ENCODE peak calls at places on chromosome X, in four cellular contexts. U is GM23248, E is MM.1S, V is fibroblast of lung. P is an unnamed sample.

GRCh38 chrX:20139966-20140365 is 1.7 kb downstream of the EIF1AX start:
- DNase-seq in V (peak; percentile 73), U (peak; percentile 90), E (no peak), P (no peak)

GRCh38 chrX:13697976-13698375 is 9.0 kb downstream of the RAB9A start:
- DNase-seq in E (no peak), V (no peak), U (no peak), P (no peak)

GRCh38 chrX:155747520-155747919 is 133.6 kb upstream of the VAMP7 start:
- DNase-seq in E (no peak), V (no peak), U (peak; percentile 8), P (no peak)

GRCh38 chrX:13825178-13825762 is 8.4 kb upstream of the GPM6B start:
- DNase-seq in E (no peak), V (no peak), U (no peak), P (no peak)

GRCh38 chrX:20056704-20057103 is 60.0 kb downstream of the MAP7D2 start:
- DNase-seq in U (no peak), V (peak; percentile 53), E (no peak), P (no peak)

GRCh38 chrX:46611658-46612362 is 38.2 kb downstream of the CHST7 start:
- DNase-seq in V (no peak), U (no peak), E (no peak), P (peak; percentile 67)

GRCh38 chrX:10579018-10579752 is 41.2 kb downstream of the MID1 start:
- DNase-seq in U (peak; percentile 74), V (peak; percentile 82), E (no peak), P (no peak)

GRCh38 chrX:141176586-141177451 is at the start of gene LDOC1:
- DNase-seq in V (peak; percentile 74), E (peak; percentile 76), U (peak; percentile 70), P (no peak)

GRCh38 chrX:116240446-116240845 is 69.9 kb downstream of the AGTR2 start:
- DNase-seq in E (no peak), U (no peak), V (peak; percentile 4), P (no peak)

GRCh38 chrX:110213183-110213582 is 104.7 kb downstream of the AMMECR1 start:
- DNase-seq in E (no peak), V (no peak), U (no peak), P (no peak)

GRCh38 chrX:43702079-43702524 is 46.0 kb downstream of the MAOA start:
- DNase-seq in V (no peak), E (no peak), U (no peak), P (no peak)
- H3K27ac ChIP-seq in V (no peak overlapping the region), E (no peak overlapping the region), U (no peak overlapping the region), P (no peak overlapping the region)

DNA sequence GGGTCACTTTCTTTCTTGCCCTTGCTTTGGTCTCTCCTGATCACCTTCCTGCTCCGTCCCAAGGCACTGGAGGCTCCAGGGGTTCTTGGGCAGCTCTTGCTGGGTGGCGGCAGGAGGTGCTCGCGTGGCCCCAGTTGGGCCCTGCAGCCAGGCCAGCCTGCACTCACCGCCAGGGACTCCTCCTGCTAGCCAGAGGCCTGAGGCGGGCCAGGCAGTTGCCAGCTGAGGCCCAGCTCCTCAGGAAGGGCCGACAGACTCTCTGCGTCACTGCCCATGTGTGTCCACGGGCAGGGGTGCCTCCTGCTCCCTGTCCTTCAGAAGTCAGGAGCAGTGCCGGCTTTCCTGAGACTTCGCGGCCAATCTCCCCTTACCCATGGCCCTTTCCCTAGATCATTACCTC is 9.3 kb downstream of the SUV39H1 start:
- DNase-seq in U (no peak), E (no peak), V (no peak), P (no peak)
- H3K36me3 ChIP-seq in U (no peaks in the 10 kb centered on the region), E (no peaks in the 10 kb centered on the region), V (peaks cover 2% of the 10 kb centered on the region), P (peaks cover 80% of the 10 kb centered on the region)

GRCh38 chrX:121121021-121121420 is 73.6 kb downstream of the GLUD2 start:
- DNase-seq in U (no peak), V (no peak), E (no peak), P (no peak)

GRCh38 chrX:121122332-121122731 is 74.9 kb downstream of the GLUD2 start:
- DNase-seq in E (no peak), V (no peak), U (no peak), P (no peak)
- H2AFZ ChIP-seq in E (no peak overlapping the region), V (no peak overlapping the region), U (no peak overlapping the region), P (no peak overlapping the region)

GRCh38 chrX:1491851-1492349 is 39.2 kb upstream of the ASMTL start:
- DNase-seq in V (no peak), U (peak; percentile 14), E (peak; percentile 50), P (peak; percentile 73)
- H3K27ac ChIP-seq in V (no peak overlapping the region), U (no peak overlapping the region), E (no peak overlapping the region), P (no peak overlapping the region)

DNA sequence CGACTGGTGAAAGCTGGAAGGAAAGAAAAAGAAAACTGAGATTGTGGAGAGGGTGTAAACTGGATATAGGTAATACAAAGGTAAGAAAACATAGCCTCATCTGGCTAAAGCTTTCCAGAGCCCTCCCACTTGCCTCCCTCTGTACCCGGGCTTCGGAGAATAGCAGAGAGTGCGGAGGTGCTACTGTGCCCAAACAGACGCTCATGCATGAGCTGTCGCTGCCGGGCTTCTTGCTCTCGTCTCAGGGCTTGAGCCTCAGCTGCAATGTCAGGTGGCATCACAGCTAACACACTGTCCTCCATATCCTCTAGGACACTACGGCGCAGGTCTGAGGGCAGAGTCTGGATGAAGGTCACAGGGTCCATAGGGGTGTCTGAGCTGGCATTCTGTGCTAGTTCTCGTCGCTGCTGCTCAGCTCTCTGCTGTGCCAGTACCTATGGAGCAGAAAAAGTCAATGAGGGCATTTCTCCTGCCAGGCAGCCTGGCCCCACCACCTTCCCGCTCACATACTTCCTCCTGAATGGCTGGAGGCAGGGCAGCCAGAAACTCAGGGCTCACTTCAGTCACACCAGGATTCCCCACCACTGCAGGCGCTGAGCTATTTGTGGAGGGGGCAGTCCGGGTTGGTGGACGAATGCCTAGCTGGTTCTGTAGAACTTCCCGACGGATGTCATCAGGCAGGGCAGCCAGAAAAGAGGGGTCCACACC is 116.7 kb upstream of the HSD17B10 start:
- DNase-seq in V (no peak), E (no peak), U (no peak), P (no peak)
- H3K36me3 ChIP-seq in V (peaks cover 6% of the 10 kb centered on the region), E (no peaks in the 10 kb centered on the region), U (peaks cover 8% of the 10 kb centered on the region), P (peaks cover 93% of the 10 kb centered on the region)

GRCh38 chrX:8144925-8145324 is 26.1 kb downstream of the VCX2 start:
- DNase-seq in V (no peak), E (no peak), U (no peak), P (no peak)

DNA sequence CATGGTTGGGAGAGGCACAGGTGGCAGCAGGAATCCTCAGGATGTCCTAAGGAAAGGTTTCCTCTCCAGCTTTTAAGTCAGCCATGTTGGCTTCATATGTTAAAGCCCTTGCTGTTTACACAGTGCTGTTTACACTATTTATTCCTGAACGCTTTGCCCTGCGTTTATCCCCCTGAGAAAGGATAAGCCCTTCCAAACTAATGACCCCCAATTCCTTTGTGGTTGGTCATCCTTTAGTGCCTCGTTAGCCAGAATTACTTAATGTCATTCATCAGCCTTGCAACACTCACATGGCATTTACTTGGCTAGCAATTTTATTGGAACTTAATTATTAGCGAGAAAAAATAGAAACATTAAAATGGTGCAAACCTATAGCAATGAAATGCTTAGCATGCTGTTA is 23.9 kb downstream of the VCX2 start:
- DNase-seq in E (no peak), U (no peak), V (peak; percentile 25), P (no peak)
- H2AFZ ChIP-seq in E (no peak overlapping the region), U (no peak overlapping the region), V (no peak overlapping the region), P (no peak overlapping the region)

GRCh38 chrX:68931345-68931744 is 102.5 kb downstream of the EFNB1 start:
- DNase-seq in U (no peak), E (no peak), V (no peak), P (no peak)
- H3K27ac ChIP-seq in U (no peak overlapping the region), E (no peak overlapping the region), V (no peak overlapping the region), P (no peak overlapping the region)

GRCh38 chrX:71542411-71542810 is 9.5 kb downstream of the OGT start:
- DNase-seq in V (peak; percentile 55), E (no peak), U (peak; percentile 67), P (no peak)
- H3K36me3 ChIP-seq in V (peaks cover 5% of the 10 kb centered on the region), E (peaks cover 4% of the 10 kb centered on the region), U (peaks cover 7% of the 10 kb centered on the region), P (peaks cover 89% of the 10 kb centered on the region)

GRCh38 chrX:133852837-133853236 is 132.6 kb downstream of the GPC3 start:
- DNase-seq in E (no peak), V (no peak), U (peak; percentile 6), P (no peak)

GRCh38 chrX:133847595-133847994 is 137.8 kb downstream of the GPC3 start:
- DNase-seq in U (no peak), E (no peak), V (no peak), P (no peak)

GRCh38 chrX:133849676-133850075 is 135.7 kb downstream of the GPC3 start:
- DNase-seq in V (peak; percentile 8), E (no peak), U (no peak), P (no peak)

DNA sequence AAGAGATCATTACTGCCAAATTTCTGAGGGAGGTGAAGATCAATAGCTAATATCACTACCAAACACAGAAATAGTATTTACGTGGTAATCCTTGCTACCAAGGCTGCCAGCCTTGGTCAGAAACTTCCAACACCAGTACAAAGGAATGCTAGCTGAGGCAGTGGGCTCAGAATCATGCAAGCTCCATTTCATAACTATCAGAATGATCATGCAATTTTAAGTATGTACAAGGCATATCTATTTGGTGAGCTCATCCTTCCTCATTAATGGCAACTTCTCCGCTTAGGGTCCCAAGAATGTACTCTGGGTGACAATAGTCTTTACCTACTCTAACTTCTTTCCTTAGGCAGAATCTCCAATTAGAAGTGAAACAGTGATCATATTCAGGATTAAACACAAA is 135.0 kb downstream of the GPC3 start:
- DNase-seq in E (no peak), U (no peak), V (no peak), P (no peak)
- H2AFZ ChIP-seq in E (no peak overlapping the region), U (no peak overlapping the region), V (no peak overlapping the region), P (no peak overlapping the region)

P was measured in DND-41.